ENCODE peak calls at places on chromosomes 6 and 20, in ten cellular contexts. One of them, this sample, is unnamed.

GRCh38 chr6:163579111-163579879 is 164.8 kb downstream of the QKI start:
- DNase-seq in OCI-LY7: no peak
- DNase-seq in heart left ventricle: no peak
- DNase-seq in A673: no peak
- DNase-seq in kidney: peak; percentile 53
- DNase-seq in choroid plexus epithelial cell: peak; percentile 31
- DNase-seq in AG04450: no peak
- DNase-seq in lung: no peak
- DNase-seq in retinal pigment epithelial cell: peak; percentile 16
- DNase-seq in BE2C: no peak
- DNase-seq in this sample: no peak

GRCh38 chr20:21493049-21493448 is 20.8 kb downstream of the NKX2-2 start:
- DNase-seq in AG04450: no peak
- DNase-seq in heart left ventricle: no peak
- DNase-seq in OCI-LY7: no peak
- DNase-seq in choroid plexus epithelial cell: no peak
- DNase-seq in retinal pigment epithelial cell: no peak
- DNase-seq in lung: no peak
- DNase-seq in kidney: no peak
- DNase-seq in BE2C: no peak
- DNase-seq in A673: no peak
- DNase-seq in this sample: no peak

GRCh38 chr20:43584448-43585138 is 6.1 kb upstream of the IFT52 start:
- DNase-seq in choroid plexus epithelial cell: peak; percentile 92
- DNase-seq in kidney: no peak
- DNase-seq in AG04450: peak; percentile 26
- DNase-seq in OCI-LY7: no peak
- DNase-seq in A673: no peak
- DNase-seq in heart left ventricle: no peak
- DNase-seq in lung: peak; percentile 56
- DNase-seq in BE2C: no peak
- DNase-seq in retinal pigment epithelial cell: peak; percentile 42
- DNase-seq in this sample: no peak

GRCh38 chr6:20915626-20916025 is 381.4 kb downstream of the CDKAL1 start:
- DNase-seq in OCI-LY7: no peak
- DNase-seq in kidney: no peak
- DNase-seq in BE2C: no peak
- DNase-seq in lung: no peak
- DNase-seq in A673: no peak
- DNase-seq in AG04450: no peak
- DNase-seq in retinal pigment epithelial cell: no peak
- DNase-seq in heart left ventricle: no peak
- DNase-seq in choroid plexus epithelial cell: no peak
- DNase-seq in this sample: no peak

GRCh38 chr20:32527447-32528055 is 57.6 kb downstream of the NOL4L start:
- DNase-seq in OCI-LY7: no peak
- DNase-seq in retinal pigment epithelial cell: no peak
- DNase-seq in lung: no peak
- DNase-seq in kidney: peak; percentile 75
- DNase-seq in A673: no peak
- DNase-seq in BE2C: peak; percentile 82
- DNase-seq in choroid plexus epithelial cell: no peak
- DNase-seq in AG04450: no peak
- DNase-seq in heart left ventricle: no peak
- DNase-seq in this sample: no peak

GRCh38 chr6:115733426-115733825 is 327.3 kb downstream of the FRK start:
- DNase-seq in A673: no peak
- DNase-seq in lung: no peak
- DNase-seq in AG04450: no peak
- DNase-seq in retinal pigment epithelial cell: no peak
- DNase-seq in BE2C: peak; percentile 57
- DNase-seq in kidney: no peak
- DNase-seq in choroid plexus epithelial cell: no peak
- DNase-seq in heart left ventricle: no peak
- DNase-seq in OCI-LY7: no peak
- DNase-seq in this sample: no peak

GRCh38 chr6:45595010-45595851 is 217.5 kb upstream of the SUPT3H start:
- DNase-seq in choroid plexus epithelial cell: no peak
- DNase-seq in AG04450: no peak
- DNase-seq in heart left ventricle: no peak
- DNase-seq in retinal pigment epithelial cell: no peak
- DNase-seq in lung: no peak
- DNase-seq in BE2C: no peak
- DNase-seq in A673: peak; percentile 25
- DNase-seq in OCI-LY7: no peak
- DNase-seq in kidney: no peak
- DNase-seq in this sample: no peak

GRCh38 chr6:155103816-155104366 is 108.8 kb downstream of the TIAM2 start:
- DNase-seq in A673: no peak
- DNase-seq in retinal pigment epithelial cell: no peak
- DNase-seq in choroid plexus epithelial cell: peak; percentile 35
- DNase-seq in AG04450: no peak
- DNase-seq in kidney: no peak
- DNase-seq in lung: no peak
- DNase-seq in heart left ventricle: no peak
- DNase-seq in BE2C: no peak
- DNase-seq in OCI-LY7: no peak
- DNase-seq in this sample: peak; percentile 32

GRCh38 chr6:150634641-150635292 is 35.1 kb downstream of the PLEKHG1 start:
- DNase-seq in AG04450: no peak
- DNase-seq in kidney: no peak
- DNase-seq in A673: no peak
- DNase-seq in lung: no peak
- DNase-seq in BE2C: no peak
- DNase-seq in OCI-LY7: no peak
- DNase-seq in choroid plexus epithelial cell: no peak
- DNase-seq in heart left ventricle: no peak
- DNase-seq in retinal pigment epithelial cell: no peak
- DNase-seq in this sample: no peak

GRCh38 chr20:32539063-32539816 is 45.9 kb downstream of the NOL4L start:
- DNase-seq in AG04450: no peak
- DNase-seq in BE2C: no peak
- DNase-seq in OCI-LY7: no peak
- DNase-seq in choroid plexus epithelial cell: no peak
- DNase-seq in kidney: no peak
- DNase-seq in retinal pigment epithelial cell: no peak
- DNase-seq in heart left ventricle: peak; percentile 42
- DNase-seq in lung: no peak
- DNase-seq in A673: no peak
- DNase-seq in this sample: no peak

GRCh38 chr20:34956041-34956458 is 382 bp downstream of the MYH7B start:
- DNase-seq in A673: no peak
- DNase-seq in choroid plexus epithelial cell: no peak
- DNase-seq in AG04450: no peak
- DNase-seq in kidney: no peak
- DNase-seq in retinal pigment epithelial cell: no peak
- DNase-seq in lung: no peak
- DNase-seq in OCI-LY7: no peak
- DNase-seq in BE2C: no peak
- DNase-seq in heart left ventricle: no peak
- DNase-seq in this sample: no peak
- TF ChIP-seq CTCF in A673: peak; percentile 13
- TF ChIP-seq CTCF in choroid plexus epithelial cell: no peak
- TF ChIP-seq CTCF in AG04450: no peak
- TF ChIP-seq CTCF in kidney: no peak
- TF ChIP-seq CTCF in retinal pigment epithelial cell: no peak
- TF ChIP-seq CTCF in lung: no peak
- TF ChIP-seq CTCF in OCI-LY7: peak; percentile 42
- TF ChIP-seq CTCF in BE2C: no peak
- TF ChIP-seq CTCF in heart left ventricle: peak; percentile 1
- TF ChIP-seq CTCF in this sample: no peak

GRCh38 chr6:69832558-69832957 is 33.8 kb upstream of the COL19A1 start:
- DNase-seq in A673: no peak
- DNase-seq in lung: no peak
- DNase-seq in choroid plexus epithelial cell: no peak
- DNase-seq in AG04450: no peak
- DNase-seq in OCI-LY7: no peak
- DNase-seq in retinal pigment epithelial cell: no peak
- DNase-seq in heart left ventricle: no peak
- DNase-seq in kidney: no peak
- DNase-seq in BE2C: no peak
- DNase-seq in this sample: no peak

DNA sequence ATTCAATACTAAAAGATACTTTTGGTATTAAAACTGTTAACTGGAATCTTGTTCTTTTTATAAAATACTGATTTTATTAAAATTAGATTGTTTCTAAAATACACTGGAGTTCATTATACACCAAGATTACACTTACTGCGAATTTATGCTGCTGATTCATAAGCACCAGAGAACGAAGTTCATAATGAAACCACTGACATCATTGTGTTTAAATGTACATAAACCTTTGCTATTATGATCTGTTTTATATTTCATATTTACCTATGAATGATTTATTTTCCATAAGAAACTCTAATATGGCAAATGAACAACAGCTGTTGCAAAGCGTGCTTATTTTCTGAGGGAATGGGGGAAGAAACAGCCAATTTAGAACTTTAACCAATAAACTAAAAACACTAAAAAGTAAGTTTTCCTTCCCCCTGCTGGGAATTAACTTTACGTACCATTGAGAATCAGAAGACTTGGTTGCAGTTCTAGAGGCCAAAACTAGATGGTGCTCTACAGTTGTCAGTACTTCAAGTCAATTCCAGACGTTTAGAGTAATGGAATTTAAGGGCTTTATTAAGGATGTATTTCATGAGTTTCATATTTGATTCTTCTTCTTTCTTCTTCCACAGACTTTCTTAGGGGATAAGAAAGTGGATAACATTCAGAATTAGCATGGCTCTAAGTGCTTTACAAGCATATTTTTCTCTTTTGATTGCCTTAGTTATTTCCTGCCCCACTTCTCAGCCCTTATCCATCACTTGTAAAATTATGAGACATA is 30.8 kb upstream of the COL19A1 start:
- DNase-seq in OCI-LY7: peak; percentile 61
- DNase-seq in heart left ventricle: no peak
- DNase-seq in AG04450: peak; percentile 46
- DNase-seq in lung: no peak
- DNase-seq in retinal pigment epithelial cell: peak; percentile 52
- DNase-seq in kidney: no peak
- DNase-seq in A673: peak; percentile 73
- DNase-seq in choroid plexus epithelial cell: peak; percentile 94
- DNase-seq in BE2C: peak; percentile 35
- DNase-seq in this sample: peak; percentile 71
- TF ChIP-seq CTCF in OCI-LY7: peak; percentile 92
- TF ChIP-seq CTCF in heart left ventricle: peak; percentile 58
- TF ChIP-seq CTCF in AG04450: peak; percentile 94
- TF ChIP-seq CTCF in lung: peak; percentile 42
- TF ChIP-seq CTCF in retinal pigment epithelial cell: peak; percentile 91
- TF ChIP-seq CTCF in kidney: peak; percentile 69
- TF ChIP-seq CTCF in A673: peak; percentile 85
- TF ChIP-seq CTCF in choroid plexus epithelial cell: peak; percentile 85
- TF ChIP-seq CTCF in BE2C: peak; percentile 95
- TF ChIP-seq CTCF in this sample: peak; percentile 72

GRCh38 chr20:58575776-58576589 is 60.8 kb upstream of the APCDD1L start:
- DNase-seq in heart left ventricle: no peak
- DNase-seq in lung: no peak
- DNase-seq in choroid plexus epithelial cell: no peak
- DNase-seq in BE2C: no peak
- DNase-seq in kidney: no peak
- DNase-seq in A673: no peak
- DNase-seq in AG04450: no peak
- DNase-seq in retinal pigment epithelial cell: no peak
- DNase-seq in OCI-LY7: no peak
- DNase-seq in this sample: no peak

GRCh38 chr20:58577871-58578615 is 62.8 kb upstream of the APCDD1L start:
- DNase-seq in retinal pigment epithelial cell: no peak
- DNase-seq in BE2C: no peak
- DNase-seq in AG04450: no peak
- DNase-seq in lung: no peak
- DNase-seq in heart left ventricle: no peak
- DNase-seq in kidney: no peak
- DNase-seq in A673: no peak
- DNase-seq in OCI-LY7: no peak
- DNase-seq in choroid plexus epithelial cell: no peak
- DNase-seq in this sample: no peak

GRCh38 chr20:58579069-58579818 is 64.0 kb upstream of the APCDD1L start:
- DNase-seq in BE2C: no peak
- DNase-seq in heart left ventricle: no peak
- DNase-seq in A673: no peak
- DNase-seq in AG04450: no peak
- DNase-seq in choroid plexus epithelial cell: no peak
- DNase-seq in kidney: no peak
- DNase-seq in lung: no peak
- DNase-seq in OCI-LY7: no peak
- DNase-seq in retinal pigment epithelial cell: no peak
- DNase-seq in this sample: no peak

GRCh38 chr20:58576590-58576944 is 61.4 kb upstream of the APCDD1L start:
- DNase-seq in A673: no peak
- DNase-seq in choroid plexus epithelial cell: no peak
- DNase-seq in BE2C: no peak
- DNase-seq in kidney: no peak
- DNase-seq in OCI-LY7: no peak
- DNase-seq in AG04450: no peak
- DNase-seq in lung: no peak
- DNase-seq in retinal pigment epithelial cell: no peak
- DNase-seq in heart left ventricle: no peak
- DNase-seq in this sample: no peak

GRCh38 chr20:58577139-58577806 is 62.1 kb upstream of the APCDD1L start:
- DNase-seq in AG04450: no peak
- DNase-seq in heart left ventricle: no peak
- DNase-seq in retinal pigment epithelial cell: no peak
- DNase-seq in lung: no peak
- DNase-seq in A673: no peak
- DNase-seq in kidney: no peak
- DNase-seq in BE2C: no peak
- DNase-seq in choroid plexus epithelial cell: no peak
- DNase-seq in OCI-LY7: no peak
- DNase-seq in this sample: no peak
- TF ChIP-seq CTCF in AG04450: no peak
- TF ChIP-seq CTCF in heart left ventricle: no peak
- TF ChIP-seq CTCF in retinal pigment epithelial cell: no peak
- TF ChIP-seq CTCF in lung: no peak
- TF ChIP-seq CTCF in A673: no peak
- TF ChIP-seq CTCF in kidney: no peak
- TF ChIP-seq CTCF in BE2C: no peak
- TF ChIP-seq CTCF in choroid plexus epithelial cell: no peak
- TF ChIP-seq CTCF in OCI-LY7: no peak
- TF ChIP-seq CTCF in this sample: no peak

DNA sequence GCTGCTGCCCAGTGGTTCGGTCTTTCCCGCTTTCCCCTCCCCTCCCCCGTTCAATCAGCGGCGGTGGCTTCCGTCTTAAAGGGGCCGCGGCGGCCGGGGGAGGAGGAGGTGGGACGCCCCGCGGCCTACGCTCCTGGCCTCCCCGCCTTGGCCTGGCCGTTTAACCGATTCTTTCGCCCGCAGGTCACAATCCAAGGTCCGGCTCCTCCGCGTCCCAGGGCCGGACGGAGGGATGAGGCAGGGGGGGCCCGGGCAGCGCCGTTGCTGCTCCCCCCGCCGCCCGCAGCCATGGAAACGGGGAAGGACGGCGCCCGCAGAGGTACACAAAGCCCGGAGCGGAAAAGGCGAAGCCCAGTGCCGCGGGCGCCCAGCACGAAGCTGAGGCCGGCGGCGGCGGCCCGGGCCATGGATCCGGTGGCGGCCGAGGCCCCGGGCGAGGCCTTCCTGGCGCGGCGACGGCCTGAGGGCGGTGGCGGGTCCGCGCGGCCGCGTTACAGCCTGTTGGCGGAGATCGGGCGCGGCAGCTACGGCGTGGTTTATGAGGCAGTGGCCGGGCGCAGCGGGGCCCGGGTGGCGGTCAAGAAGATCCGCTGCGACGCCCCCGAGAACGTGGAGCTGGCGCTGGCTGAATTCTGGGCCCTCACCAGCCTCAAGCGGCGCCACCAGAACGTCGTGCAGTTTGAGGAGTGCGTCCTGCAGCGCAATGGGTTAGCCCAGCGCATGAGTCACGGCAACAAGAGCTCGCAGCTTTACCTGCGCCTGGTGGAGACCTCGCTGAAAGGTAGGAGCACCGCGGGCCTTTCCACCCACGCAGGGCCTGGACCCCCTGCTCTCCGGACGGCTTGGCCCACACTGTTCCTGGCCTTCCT is 1.2 kb downstream of the STK35 start:
- DNase-seq in retinal pigment epithelial cell: peak; percentile 58
- DNase-seq in lung: peak; percentile 89
- DNase-seq in AG04450: peak; percentile 55
- DNase-seq in heart left ventricle: peak; percentile 92
- DNase-seq in kidney: peak; percentile 95
- DNase-seq in A673: peak; percentile 94
- DNase-seq in BE2C: peak; percentile 75
- DNase-seq in choroid plexus epithelial cell: peak; percentile 89
- DNase-seq in OCI-LY7: peak; percentile 91
- DNase-seq in this sample: peak; percentile 92
- TF ChIP-seq CTCF in retinal pigment epithelial cell: no peak
- TF ChIP-seq CTCF in lung: peak; percentile 2
- TF ChIP-seq CTCF in AG04450: no peak
- TF ChIP-seq CTCF in heart left ventricle: no peak
- TF ChIP-seq CTCF in kidney: no peak
- TF ChIP-seq CTCF in A673: no peak
- TF ChIP-seq CTCF in BE2C: no peak
- TF ChIP-seq CTCF in choroid plexus epithelial cell: no peak
- TF ChIP-seq CTCF in OCI-LY7: no peak
- TF ChIP-seq CTCF in this sample: no peak